ENCODE peak calls at places on chromosomes 5 and 9, in five cellular contexts. V is NCI-H1105, I is neural crest cell, W is GM12891, Z is GM04504. E is an unnamed sample.
A peak's percentile ranks its signal among the peaks of the same experiment; 100 is the strongest.

GRCh38 chr5:142915840-142916424 is 145.8 kb downstream of the ARHGAP26 start:
- DNase-seq in V (no peak), I (peak; percentile 15), W (peak; percentile 18), Z (no peak), E (peak; percentile 10)

GRCh38 chr5:120329095-120329494 is 135.0 kb upstream of the PRR16 start:
- DNase-seq in V (no peak), I (no peak), W (no peak), Z (no peak), E (no peak)

GRCh38 chr9:5375790-5376477 is 36.3 kb upstream of the RLN1 start:
- DNase-seq in V (no peak), I (no peak), W (no peak), Z (no peak), E (no peak)

GRCh38 chr9:34993502-34994428 is 4.2 kb downstream of the DNAJB5 start:
- DNase-seq in V (no peak), I (no peak), W (no peak), Z (no peak), E (peak; percentile 43)

GRCh38 chr5:37184748-37185364 is 64.3 kb downstream of the CPLANE1 start:
- DNase-seq in V (no peak), I (no peak), W (no peak), Z (no peak), E (no peak)

GRCh38 chr9:114968710-114969109 is 38.3 kb upstream of the TNFSF8 start:
- DNase-seq in V (no peak), I (no peak), W (no peak), Z (no peak), E (no peak)

GRCh38 chr5:81212211-81212687 is 20.9 kb upstream of the CKMT2 start:
- DNase-seq in V (peak; percentile 73), I (no peak), W (no peak), Z (no peak), E (no peak)

GRCh38 chr9:26462213-26462612 is 430.4 kb downstream of the CAAP1 start:
- DNase-seq in V (no peak), I (no peak), W (no peak), Z (no peak), E (no peak)

GRCh38 chr9:80410106-80410505 is 838.3 kb downstream of the TLE4 start:
- DNase-seq in V (no peak), I (peak; percentile 3), W (no peak), Z (no peak), E (peak; percentile 91)

GRCh38 chr5:177445052-177446016 is 1.3 kb upstream of the PRR7 start:
- DNase-seq in V (no peak), I (no peak), W (no peak), Z (no peak), E (no peak)

GRCh38 chr5:81286059-81286617 is 15.2 kb upstream of the ZCCHC9 start:
- DNase-seq in V (no peak), I (no peak), W (no peak), Z (no peak), E (no peak)

GRCh38 chr5:111063709-111064322 is 7.7 kb upstream of the TSLP start:
- DNase-seq in V (no peak), I (no peak), W (no peak), Z (no peak), E (no peak)

GRCh38 chr9:16828335-16829281 is 41.9 kb downstream of the BNC2 start:
- DNase-seq in V (no peak), I (peak; percentile 46), W (no peak), Z (peak; percentile 79), E (no peak)

GRCh38 chr5:136228358-136228757 is 35.4 kb upstream of the SMIM32 start:
- DNase-seq in V (no peak), I (no peak), W (no peak), Z (no peak), E (no peak)

GRCh38 chr5:74838262-74838661 is 27.9 kb downstream of the FAM169A start:
- DNase-seq in V (no peak), I (no peak), W (no peak), Z (no peak), E (no peak)

GRCh38 chr9:6488395-6488794 is 75.4 kb downstream of the UHRF2 start:
- DNase-seq in V (no peak), I (no peak), W (no peak), Z (no peak), E (no peak)

GRCh38 chr5:142312399-142312798 is 12.4 kb downstream of the SPRY4 start:
- DNase-seq in V (no peak), I (no peak), W (no peak), Z (no peak), E (no peak)

GRCh38 chr5:54049963-54050362 is 260.4 kb downstream of the ARL15 start:
- DNase-seq in V (no peak), I (no peak), W (no peak), Z (peak; percentile 34), E (no peak)

GRCh38 chr5:125700380-125700856 is 722.8 kb upstream of the GRAMD2B start:
- DNase-seq in V (no peak), I (no peak), W (no peak), Z (no peak), E (peak; percentile 33)

GRCh38 chr5:139654875-139655491 is 6.8 kb downstream of the CXXC5 start:
- DNase-seq in V (no peak), I (no peak), W (no peak), Z (no peak), E (no peak)

GRCh38 chr9:108347463-108348153 is 508.2 kb downstream of the ACTL7B start:
- DNase-seq in V (no peak), I (no peak), W (no peak), Z (no peak), E (no peak)

GRCh38 chr5:147187163-147187562 is 47.7 kb upstream of the STK32A start:
- DNase-seq in V (no peak), I (no peak), W (no peak), Z (no peak), E (no peak)

GRCh38 chr5:52794519-52794918 is 6.8 kb downstream of the ITGA1 start:
- DNase-seq in V (no peak), I (no peak), W (no peak), Z (no peak), E (no peak)

GRCh38 chr9:2355594-2355993 is 266.0 kb upstream of the VLDLR start:
- DNase-seq in V (no peak), I (no peak), W (no peak), Z (no peak), E (no peak)

GRCh38 chr5:18483386-18483785 is 849.1 kb downstream of the TAF11L14 start:
- DNase-seq in V (no peak), I (no peak), W (no peak), Z (no peak), E (no peak)

GRCh38 chr9:14441976-14442651 is 128.2 kb upstream of the NFIB start:
- DNase-seq in V (no peak), I (peak; percentile 18), W (no peak), Z (no peak), E (no peak)

GRCh38 chr5:125559296-125559695 is 812.9 kb upstream of the ZNF608 start:
- DNase-seq in V (no peak), I (no peak), W (no peak), Z (peak; percentile 21), E (no peak)

GRCh38 chr5:153782589-153783238 is 256.0 kb downstream of the FAM114A2 start:
- DNase-seq in V (no peak), I (no peak), W (no peak), Z (no peak), E (no peak)